ENCODE peak calls at places on chromosomes 1 and 21, in seven cellular contexts. Y, R, U, T, L, Z and C are unnamed samples.
A peak's percentile ranks its signal among the peaks of the same experiment; 100 is the strongest.

GRCh38 chr1:37308571-37308960 is 165.8 kb upstream of the ZC3H12A start:
- DNase-seq in U (no peak), Y (no peak), R (no peak), L (no peak), Z (no peak), T (no peak), C (no peak)

GRCh38 chr1:64110924-64111777 is 92.3 kb upstream of the UBE2U start:
- DNase-seq in Y (no peak), R (peak; percentile 50), U (no peak), T (no peak), L (no peak), Z (no peak), C (no peak)

GRCh38 chr1:33338495-33339211 is 17.8 kb upstream of the A3GALT2 start:
- DNase-seq in R (peak; percentile 75), U (peak; percentile 72), L (peak; percentile 93), Y (no peak), Z (peak; percentile 80), T (peak; percentile 43), C (no peak)

GRCh38 chr1:3468236-3469103 is 14.0 kb downstream of the ARHGEF16 start:
- DNase-seq in T (peak; percentile 8), Z (no peak), R (no peak), U (no peak), L (no peak), Y (no peak), C (no peak)

GRCh38 chr1:209398330-209398991 is 185.1 kb upstream of the CAMK1G start:
- DNase-seq in Y (peak; percentile 40), L (no peak), Z (peak; percentile 29), U (peak; percentile 21), T (peak; percentile 10), R (peak; percentile 98), C (peak; percentile 98)

GRCh38 chr1:9629445-9630201 is 21.9 kb upstream of the PIK3CD start:
- DNase-seq in R (no peak), L (no peak), Z (no peak), U (peak; percentile 58), T (peak; percentile 67), Y (no peak), C (no peak)

GRCh38 chr1:169894424-169895145 is 889 bp upstream of the SCYL3 start:
- DNase-seq in T (no peak), Z (no peak), R (no peak), U (no peak), Y (no peak), L (no peak), C (no peak)

GRCh38 chr21:41715649-41716321 is 51.1 kb downstream of the RIPK4 start:
- DNase-seq in L (no peak), R (peak; percentile 98), T (peak; percentile 73), Z (no peak), U (no peak), Y (peak; percentile 72), C (no peak)

GRCh38 chr1:162605225-162605927 is 26.9 kb upstream of the DDR2 start:
- DNase-seq in R (peak; percentile 86), U (no peak), T (no peak), Z (no peak), L (no peak), Y (no peak), C (peak; percentile 60)

GRCh38 chr1:156492591-156493080 is 7.9 kb downstream of the MEF2D start:
- DNase-seq in Z (no peak), R (no peak), T (peak; percentile 73), Y (no peak), L (no peak), U (no peak), C (no peak)

GRCh38 chr1:210062033-210062432 is 124.0 kb downstream of the SYT14 start:
- DNase-seq in Y (no peak), T (no peak), U (no peak), R (no peak), Z (no peak), L (no peak), C (no peak)

GRCh38 chr1:64975740-64976139 is 9.4 kb upstream of the JAK1 start:
- DNase-seq in L (no peak), R (no peak), T (no peak), Y (no peak), Z (no peak), U (no peak), C (no peak)

GRCh38 chr21:36166705-36167104 is 10.1 kb downstream of the DOP1B start:
- DNase-seq in Y (no peak), R (no peak), Z (no peak), L (peak; percentile 94), T (peak; percentile 34), U (no peak), C (no peak)
- H3K27ac ChIP-seq in Y (no peak overlapping the region), R (no peak overlapping the region), Z (no peak overlapping the region), L (peak overlapping the region; percentile 89), T (peak overlapping the region; percentile 1), U (no peak overlapping the region), C (no peak overlapping the region)

DNA sequence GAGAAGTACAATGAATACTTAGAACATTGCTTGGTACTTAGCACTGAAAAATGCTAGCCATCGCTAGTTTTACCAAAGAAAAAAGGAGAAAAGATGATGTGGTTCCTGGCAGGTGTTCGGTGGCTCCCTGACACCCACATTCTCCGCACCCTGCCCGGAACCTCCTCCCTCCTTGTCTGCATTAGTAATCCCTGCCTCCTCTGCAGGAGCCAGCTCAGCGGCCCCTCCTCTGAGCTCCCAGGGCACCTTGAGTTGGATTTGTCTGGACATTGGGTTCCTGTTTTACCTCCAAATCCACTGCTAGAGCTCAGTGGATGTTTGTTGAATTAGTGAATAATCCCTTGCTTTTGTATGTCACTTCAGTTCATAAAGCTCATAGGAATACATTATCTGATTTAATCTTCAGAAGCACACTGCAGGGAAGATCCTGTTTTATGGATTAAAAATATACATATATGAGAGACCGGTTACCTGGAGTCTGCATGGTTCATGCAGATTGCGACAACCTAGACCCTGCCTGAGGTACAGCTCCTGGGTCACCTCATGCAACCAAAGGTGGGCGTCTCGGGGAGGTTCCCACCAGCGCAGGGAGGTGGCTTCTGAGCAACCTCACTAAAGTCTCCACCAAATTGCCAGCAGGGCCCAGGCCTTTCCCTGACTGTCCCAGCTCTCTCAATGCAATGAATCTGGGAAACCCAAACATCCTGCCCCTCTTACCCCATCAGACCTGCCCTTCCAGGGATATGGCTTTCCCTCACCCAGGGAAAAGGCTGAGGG is 24.2 kb downstream of the PCAT6 start:
- DNase-seq in U (no peak), T (no peak), Y (no peak), L (peak; percentile 93), R (peak; percentile 52), Z (no peak), C (no peak)
- H3K27ac ChIP-seq in U (no peak overlapping the region), T (no peak overlapping the region), Y (no peak overlapping the region), L (peak overlapping the region; percentile 31), R (no peak overlapping the region), Z (no peak overlapping the region), C (peak overlapping the region; percentile 8)

GRCh38 chr1:42848823-42849537 is 2.6 kb downstream of the ZNF691 start:
- DNase-seq in L (no peak), T (no peak), U (no peak), Z (no peak), R (peak; percentile 10), Y (no peak), C (no peak)

GRCh38 chr1:42847111-42847580 is 733 bp downstream of the ZNF691 start:
- DNase-seq in R (no peak), Z (no peak), U (no peak), L (no peak), Y (no peak), T (no peak), C (no peak)

GRCh38 chr1:42845866-42846256 is 552 bp upstream of the ZNF691 start:
- DNase-seq in Z (no peak), R (no peak), T (no peak), U (no peak), Y (no peak), L (no peak), C (no peak)

GRCh38 chr1:42846257-42847110 is at the start of gene ZNF691:
- DNase-seq in Y (peak; percentile 94), L (peak; percentile 94), Z (peak; percentile 96), R (peak; percentile 96), U (peak; percentile 96), T (peak; percentile 94), C (peak; percentile 86)

DNA sequence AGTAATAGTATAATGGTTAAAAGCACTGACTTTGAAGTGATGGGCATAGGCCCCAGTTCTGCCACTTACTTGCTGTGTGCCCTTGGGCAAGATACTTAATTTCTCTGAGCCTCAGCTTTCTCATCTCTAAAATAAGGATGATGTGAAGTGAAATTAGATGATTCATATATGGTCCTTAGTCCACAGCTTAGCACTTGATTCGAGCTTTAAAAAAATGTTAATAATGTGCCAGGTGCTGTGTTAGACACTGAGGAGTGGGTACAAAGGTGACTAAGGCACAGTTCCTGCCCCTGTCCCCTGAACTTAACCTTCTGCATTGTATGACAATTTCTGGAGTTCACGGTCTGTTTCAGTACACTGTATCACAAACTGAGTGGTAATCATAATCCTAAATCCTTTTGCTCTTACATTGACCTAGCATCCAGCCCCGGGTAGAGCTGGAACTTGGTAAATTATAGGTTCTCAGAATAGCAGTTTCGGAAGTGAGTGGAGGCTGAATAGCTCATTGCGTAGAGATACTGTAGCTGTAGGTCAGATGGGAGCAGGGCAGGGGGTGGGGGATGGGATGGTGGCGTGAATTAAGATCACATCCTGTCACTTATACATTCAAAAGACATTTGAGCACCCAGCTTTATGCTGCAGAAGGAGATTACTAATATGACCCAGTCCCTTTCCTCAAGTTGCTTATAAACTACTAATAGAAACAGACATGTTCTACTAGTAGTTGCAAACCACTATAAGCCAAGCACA is 1.5 kb downstream of the ZNF691 start:
- DNase-seq in U (no peak), R (no peak), Z (no peak), T (no peak), Y (no peak), L (no peak), C (no peak)
- H3K27ac ChIP-seq in U (no peak overlapping the region), R (no peak overlapping the region), Z (no peak overlapping the region), T (no peak overlapping the region), Y (no peak overlapping the region), L (no peak overlapping the region), C (no peak overlapping the region)

GRCh38 chr21:14767192-14767852 is 221.2 kb upstream of the SAMSN1 start:
- DNase-seq in Z (no peak), T (no peak), U (no peak), R (no peak), L (no peak), Y (no peak), C (no peak)

GRCh38 chr21:14766241-14766640 is 220.1 kb upstream of the SAMSN1 start:
- DNase-seq in L (peak; percentile 9), U (no peak), Y (no peak), R (no peak), T (no peak), Z (no peak), C (no peak)

GRCh38 chr21:14773777-14774345 is 227.7 kb upstream of the SAMSN1 start:
- DNase-seq in T (peak; percentile 83), U (peak; percentile 11), L (peak; percentile 76), R (peak; percentile 30), Y (no peak), Z (peak; percentile 15), C (peak; percentile 5)

GRCh38 chr21:14768042-14768441 is 221.9 kb upstream of the SAMSN1 start:
- DNase-seq in L (no peak), T (no peak), Z (no peak), Y (no peak), U (no peak), R (no peak), C (no peak)

GRCh38 chr21:14771587-14771986 is 225.5 kb upstream of the SAMSN1 start:
- DNase-seq in U (no peak), Z (no peak), L (no peak), T (no peak), Y (no peak), R (no peak), C (no peak)
- H3K27ac ChIP-seq in U (no peak overlapping the region), Z (no peak overlapping the region), L (peak overlapping the region; percentile 28), T (no peak overlapping the region), Y (no peak overlapping the region), R (no peak overlapping the region), C (no peak overlapping the region)